ENCODE peak calls at places on chromosome 21, in nine cellular contexts. One of them, this sample, is unnamed.

GRCh38 chr21:27152996-27153395 is 186.1 kb upstream of the ADAMTS5 start:
- DNase-seq in stomach: no peak
- DNase-seq in NB4: no peak
- DNase-seq in IMR-90: no peak
- DNase-seq in body of pancreas: no peak
- DNase-seq in esophagus squamous epithelium: no peak
- DNase-seq in ovary: no peak
- DNase-seq in GM12892: no peak
- DNase-seq in sigmoid colon: no peak
- DNase-seq in this sample: no peak

GRCh38 chr21:21373969-21374368 is 375.8 kb downstream of the NCAM2 start:
- DNase-seq in NB4: no peak
- DNase-seq in GM12892: no peak
- DNase-seq in ovary: no peak
- DNase-seq in body of pancreas: no peak
- DNase-seq in sigmoid colon: no peak
- DNase-seq in IMR-90: no peak
- DNase-seq in esophagus squamous epithelium: no peak
- DNase-seq in stomach: no peak
- DNase-seq in this sample: no peak

GRCh38 chr21:30563630-30564029 is 2.5 kb upstream of the KRTAP19-7 start:
- DNase-seq in GM12892: no peak
- DNase-seq in ovary: no peak
- DNase-seq in sigmoid colon: no peak
- DNase-seq in IMR-90: no peak
- DNase-seq in NB4: no peak
- DNase-seq in body of pancreas: no peak
- DNase-seq in stomach: no peak
- DNase-seq in esophagus squamous epithelium: no peak
- DNase-seq in this sample: no peak

GRCh38 chr21:21309510-21309909 is 311.3 kb downstream of the NCAM2 start:
- DNase-seq in ovary: no peak
- DNase-seq in IMR-90: no peak
- DNase-seq in sigmoid colon: no peak
- DNase-seq in GM12892: no peak
- DNase-seq in esophagus squamous epithelium: no peak
- DNase-seq in NB4: no peak
- DNase-seq in body of pancreas: no peak
- DNase-seq in stomach: no peak
- DNase-seq in this sample: no peak

GRCh38 chr21:31656199-31657095 is 3.0 kb upstream of the SOD1 start:
- DNase-seq in stomach: no peak
- DNase-seq in sigmoid colon: no peak
- DNase-seq in esophagus squamous epithelium: no peak
- DNase-seq in body of pancreas: no peak
- DNase-seq in ovary: no peak
- DNase-seq in GM12892: no peak
- DNase-seq in NB4: no peak
- DNase-seq in IMR-90: peak; percentile 47
- DNase-seq in this sample: no peak

GRCh38 chr21:42858185-42858847 is 21.0 kb downstream of the WDR4 start:
- DNase-seq in NB4: no peak
- DNase-seq in sigmoid colon: no peak
- DNase-seq in GM12892: no peak
- DNase-seq in stomach: no peak
- DNase-seq in ovary: peak; percentile 46
- DNase-seq in body of pancreas: no peak
- DNase-seq in IMR-90: no peak
- DNase-seq in esophagus squamous epithelium: no peak
- DNase-seq in this sample: no peak

GRCh38 chr21:22556829-22557228 is 1558.6 kb downstream of the NCAM2 start:
- DNase-seq in esophagus squamous epithelium: no peak
- DNase-seq in body of pancreas: no peak
- DNase-seq in GM12892: no peak
- DNase-seq in IMR-90: no peak
- DNase-seq in stomach: no peak
- DNase-seq in ovary: no peak
- DNase-seq in NB4: no peak
- DNase-seq in sigmoid colon: no peak
- DNase-seq in this sample: no peak

GRCh38 chr21:42406201-42406601 is 2.5 kb downstream of the UBASH3A start:
- DNase-seq in esophagus squamous epithelium: no peak
- DNase-seq in body of pancreas: no peak
- DNase-seq in IMR-90: no peak
- DNase-seq in stomach: no peak
- DNase-seq in ovary: no peak
- DNase-seq in GM12892: no peak
- DNase-seq in NB4: no peak
- DNase-seq in sigmoid colon: peak; percentile 44
- DNase-seq in this sample: no peak

GRCh38 chr21:37460196-37460595 is 93.6 kb downstream of the DYRK1A start:
- DNase-seq in sigmoid colon: no peak
- DNase-seq in stomach: no peak
- DNase-seq in body of pancreas: no peak
- DNase-seq in IMR-90: no peak
- DNase-seq in NB4: peak; percentile 46
- DNase-seq in GM12892: no peak
- DNase-seq in esophagus squamous epithelium: no peak
- DNase-seq in ovary: no peak
- DNase-seq in this sample: no peak

GRCh38 chr21:38170705-38171682 is 85.8 kb upstream of the KCNJ15 start:
- DNase-seq in stomach: peak; percentile 45
- DNase-seq in IMR-90: peak; percentile 29
- DNase-seq in sigmoid colon: no peak
- DNase-seq in esophagus squamous epithelium: no peak
- DNase-seq in GM12892: no peak
- DNase-seq in ovary: no peak
- DNase-seq in body of pancreas: no peak
- DNase-seq in NB4: no peak
- DNase-seq in this sample: no peak

GRCh38 chr21:41121785-41122415 is 46.1 kb upstream of the BACE2 start:
- DNase-seq in ovary: peak; percentile 64
- DNase-seq in body of pancreas: peak; percentile 91
- DNase-seq in sigmoid colon: peak; percentile 88
- DNase-seq in NB4: peak; percentile 72
- DNase-seq in GM12892: no peak
- DNase-seq in esophagus squamous epithelium: peak; percentile 20
- DNase-seq in stomach: peak; percentile 95
- DNase-seq in IMR-90: peak; percentile 63
- DNase-seq in this sample: peak; percentile 72

GRCh38 chr21:28523367-28523766 is 469.3 kb downstream of the LTN1 start:
- DNase-seq in ovary: no peak
- DNase-seq in esophagus squamous epithelium: no peak
- DNase-seq in stomach: no peak
- DNase-seq in NB4: no peak
- DNase-seq in sigmoid colon: no peak
- DNase-seq in IMR-90: no peak
- DNase-seq in body of pancreas: no peak
- DNase-seq in GM12892: no peak
- DNase-seq in this sample: no peak

GRCh38 chr21:42013901-42014300 is 3.7 kb upstream of the ZBTB21 start:
- DNase-seq in stomach: no peak
- DNase-seq in esophagus squamous epithelium: no peak
- DNase-seq in IMR-90: no peak
- DNase-seq in body of pancreas: no peak
- DNase-seq in ovary: no peak
- DNase-seq in GM12892: no peak
- DNase-seq in sigmoid colon: no peak
- DNase-seq in NB4: no peak
- DNase-seq in this sample: no peak

GRCh38 chr21:30268608-30269197 is 14.0 kb downstream of the KRTAP24-1 start:
- DNase-seq in body of pancreas: no peak
- DNase-seq in stomach: no peak
- DNase-seq in NB4: peak; percentile 59
- DNase-seq in ovary: no peak
- DNase-seq in sigmoid colon: no peak
- DNase-seq in esophagus squamous epithelium: no peak
- DNase-seq in GM12892: no peak
- DNase-seq in IMR-90: no peak
- DNase-seq in this sample: peak; percentile 2

GRCh38 chr21:42632771-42633690 is 20.4 kb upstream of the PDE9A start:
- DNase-seq in ovary: no peak
- DNase-seq in esophagus squamous epithelium: no peak
- DNase-seq in stomach: no peak
- DNase-seq in GM12892: no peak
- DNase-seq in body of pancreas: no peak
- DNase-seq in sigmoid colon: peak; percentile 53
- DNase-seq in IMR-90: no peak
- DNase-seq in NB4: no peak
- DNase-seq in this sample: no peak

GRCh38 chr21:38989745-38990423 is 184.2 kb downstream of the ETS2 start:
- DNase-seq in NB4: no peak
- DNase-seq in stomach: peak; percentile 59
- DNase-seq in GM12892: no peak
- DNase-seq in IMR-90: peak; percentile 94
- DNase-seq in esophagus squamous epithelium: no peak
- DNase-seq in sigmoid colon: peak; percentile 87
- DNase-seq in body of pancreas: peak; percentile 18
- DNase-seq in ovary: peak; percentile 69
- DNase-seq in this sample: no peak

GRCh38 chr21:41932191-41932575 is 21.6 kb downstream of the C2CD2 start:
- DNase-seq in GM12892: no peak
- DNase-seq in NB4: no peak
- DNase-seq in body of pancreas: no peak
- DNase-seq in ovary: no peak
- DNase-seq in sigmoid colon: peak; percentile 62
- DNase-seq in stomach: no peak
- DNase-seq in IMR-90: peak; percentile 88
- DNase-seq in esophagus squamous epithelium: no peak
- DNase-seq in this sample: peak; percentile 87

GRCh38 chr21:44897326-44898010 is 23.2 kb downstream of the ITGB2 start:
- DNase-seq in sigmoid colon: no peak
- DNase-seq in IMR-90: no peak
- DNase-seq in stomach: peak; percentile 43
- DNase-seq in esophagus squamous epithelium: no peak
- DNase-seq in ovary: no peak
- DNase-seq in body of pancreas: no peak
- DNase-seq in GM12892: no peak
- DNase-seq in NB4: peak; percentile 45
- DNase-seq in this sample: no peak
- TF ChIP-seq POLR2A in sigmoid colon: no peak
- TF ChIP-seq POLR2A in IMR-90: no peak
- TF ChIP-seq POLR2A in stomach: no peak
- TF ChIP-seq POLR2A in esophagus squamous epithelium: no peak
- TF ChIP-seq POLR2A in ovary: no peak
- TF ChIP-seq POLR2A in body of pancreas: no peak
- TF ChIP-seq POLR2A in GM12892: no peak
- TF ChIP-seq POLR2A in NB4: no peak
- TF ChIP-seq POLR2A in this sample: no peak

GRCh38 chr21:18274370-18274769 is 29.7 kb downstream of the CHODL start:
- DNase-seq in ovary: no peak
- DNase-seq in GM12892: no peak
- DNase-seq in sigmoid colon: no peak
- DNase-seq in IMR-90: no peak
- DNase-seq in body of pancreas: no peak
- DNase-seq in stomach: no peak
- DNase-seq in NB4: no peak
- DNase-seq in esophagus squamous epithelium: no peak
- DNase-seq in this sample: no peak
- TF ChIP-seq POLR2A in ovary: no peak
- TF ChIP-seq POLR2A in GM12892: no peak
- TF ChIP-seq POLR2A in sigmoid colon: no peak
- TF ChIP-seq POLR2A in IMR-90: no peak
- TF ChIP-seq POLR2A in body of pancreas: no peak
- TF ChIP-seq POLR2A in stomach: no peak
- TF ChIP-seq POLR2A in NB4: no peak
- TF ChIP-seq POLR2A in esophagus squamous epithelium: no peak
- TF ChIP-seq POLR2A in this sample: no peak

DNA sequence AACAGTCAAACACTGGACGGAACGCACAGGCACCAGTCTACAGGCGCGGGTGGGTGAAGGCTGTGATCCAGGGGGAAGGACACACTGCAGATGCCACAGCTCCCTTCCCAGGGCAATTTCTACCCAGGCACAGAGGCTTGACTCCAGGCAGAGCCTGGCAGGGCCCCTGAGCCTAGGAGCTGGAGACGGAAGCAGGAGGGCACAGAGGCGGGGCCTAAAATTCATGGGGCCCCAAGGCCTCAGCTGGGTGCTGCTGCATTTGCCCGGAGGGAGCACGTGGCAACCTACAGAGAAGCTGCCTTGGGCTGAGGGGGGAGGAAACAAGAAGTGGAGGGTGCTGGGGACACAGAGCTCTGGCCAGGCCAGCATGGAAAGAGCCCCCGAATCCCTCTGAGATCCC is 41.2 kb downstream of the UBE2G2 start:
- DNase-seq in NB4: no peak
- DNase-seq in body of pancreas: no peak
- DNase-seq in IMR-90: no peak
- DNase-seq in esophagus squamous epithelium: no peak
- DNase-seq in sigmoid colon: no peak
- DNase-seq in stomach: peak; percentile 9
- DNase-seq in ovary: no peak
- DNase-seq in GM12892: no peak
- DNase-seq in this sample: no peak
- TF ChIP-seq POLR2A in NB4: no peak
- TF ChIP-seq POLR2A in body of pancreas: no peak
- TF ChIP-seq POLR2A in IMR-90: no peak
- TF ChIP-seq POLR2A in esophagus squamous epithelium: no peak
- TF ChIP-seq POLR2A in sigmoid colon: no peak
- TF ChIP-seq POLR2A in stomach: no peak
- TF ChIP-seq POLR2A in ovary: no peak
- TF ChIP-seq POLR2A in GM12892: no peak
- TF ChIP-seq POLR2A in this sample: no peak

GRCh38 chr21:34745557-34746255 is 76.9 kb downstream of the CLIC6 start:
- DNase-seq in sigmoid colon: peak; percentile 84
- DNase-seq in NB4: peak; percentile 87
- DNase-seq in ovary: peak; percentile 65
- DNase-seq in body of pancreas: peak; percentile 82
- DNase-seq in IMR-90: peak; percentile 86
- DNase-seq in stomach: peak; percentile 73
- DNase-seq in GM12892: peak; percentile 46
- DNase-seq in esophagus squamous epithelium: peak; percentile 2
- DNase-seq in this sample: peak; percentile 82
- TF ChIP-seq POLR2A in sigmoid colon: no peak
- TF ChIP-seq POLR2A in NB4: no peak
- TF ChIP-seq POLR2A in ovary: no peak
- TF ChIP-seq POLR2A in body of pancreas: no peak
- TF ChIP-seq POLR2A in IMR-90: peak; percentile 66
- TF ChIP-seq POLR2A in stomach: no peak
- TF ChIP-seq POLR2A in GM12892: no peak
- TF ChIP-seq POLR2A in esophagus squamous epithelium: no peak
- TF ChIP-seq POLR2A in this sample: no peak

DNA sequence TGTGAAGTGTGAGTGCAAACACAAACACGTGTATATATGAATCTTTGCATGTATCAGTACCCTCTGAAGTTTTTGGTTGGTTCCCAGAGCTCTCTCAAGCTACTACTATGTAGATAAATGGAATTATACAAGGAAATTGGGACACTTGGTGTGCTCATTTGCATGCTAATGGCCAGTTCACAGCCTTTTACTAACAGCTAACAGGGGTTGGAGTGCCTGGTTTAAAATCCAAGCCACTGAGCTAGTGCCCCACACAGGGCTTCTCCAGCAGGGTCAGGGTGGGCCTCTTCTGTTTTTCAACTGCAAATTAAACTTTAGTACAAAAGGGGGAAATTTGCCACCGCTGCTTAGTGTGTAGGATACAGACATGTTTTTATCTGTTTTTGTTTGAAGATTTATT is 121.0 kb downstream of the ATP5PO start:
- DNase-seq in body of pancreas: no peak
- DNase-seq in stomach: no peak
- DNase-seq in IMR-90: no peak
- DNase-seq in sigmoid colon: no peak
- DNase-seq in NB4: no peak
- DNase-seq in GM12892: no peak
- DNase-seq in ovary: no peak
- DNase-seq in esophagus squamous epithelium: no peak
- DNase-seq in this sample: no peak
- TF ChIP-seq POLR2A in body of pancreas: no peak
- TF ChIP-seq POLR2A in stomach: no peak
- TF ChIP-seq POLR2A in IMR-90: no peak
- TF ChIP-seq POLR2A in sigmoid colon: no peak
- TF ChIP-seq POLR2A in NB4: no peak
- TF ChIP-seq POLR2A in GM12892: no peak
- TF ChIP-seq POLR2A in ovary: no peak
- TF ChIP-seq POLR2A in esophagus squamous epithelium: no peak
- TF ChIP-seq POLR2A in this sample: no peak